ENCODE peak calls at places on chromosome 6, in nine cellular contexts. P is G401, X is pulmonary artery endothelial cell, J is NCI-H774, W is mucosa of descending colon, K is HTR-8/SVneo, H is naive B cell, R is fibroblast of lung, B is AG20443. O is an unnamed sample.

GRCh38 chr6:169978615-169979161 is 227.3 kb downstream of the ERMARD start:
- DNase-seq in K (no peak), H (no peak), X (no peak), P (no peak), R (peak), J (no peak), B (peak), W (no peak), O (no peak)

GRCh38 chr6:117494694-117495318 is 12.3 kb downstream of the DCBLD1 start:
- DNase-seq in B (no peak), R (peak), X (no peak), J (no peak), H (no peak), W (no peak), P (no peak), K (no peak), O (no peak)

GRCh38 chr6:56238352-56238751 is 9.0 kb downstream of the COL21A1 start:
- DNase-seq in R (no peak), K (no peak), P (no peak), B (no peak), J (no peak), W (no peak), X (no peak), H (no peak), O (no peak)

GRCh38 chr6:119256392-119256791 is 93.2 kb downstream of the MAN1A1 start:
- DNase-seq in P (no peak), W (no peak), H (no peak), R (no peak), B (no peak), K (no peak), X (no peak), J (no peak), O (no peak)

GRCh38 chr6:16473908-16474791 is 235.8 kb downstream of the GMPR start:
- DNase-seq in K (no peak), H (no peak), J (no peak), X (no peak), R (no peak), W (no peak), B (no peak), P (no peak), O (no peak)

GRCh38 chr6:106823732-106824351 is 150.7 kb downstream of the CD24 start:
- DNase-seq in J (no peak), P (no peak), X (no peak), H (no peak), R (no peak), K (no peak), B (no peak), W (no peak), O (no peak)

GRCh38 chr6:165566088-165566828 is 96.8 kb downstream of the PDE10A start:
- DNase-seq in X (no peak), B (no peak), P (no peak), W (no peak), R (no peak), J (no peak), K (no peak), H (no peak), O (no peak)

GRCh38 chr6:125989631-125990030 is 3.3 kb downstream of the TRMT11 start:
- DNase-seq in K (no peak), P (no peak), X (no peak), R (no peak), B (no peak), J (no peak), H (no peak), W (no peak), O (no peak)

GRCh38 chr6:36686668-36687513 is 8.4 kb downstream of the CDKN1A start:
- DNase-seq in H (no peak), K (no peak), J (no peak), B (no peak), W (no peak), R (no peak), P (no peak), X (no peak), O (no peak)

GRCh38 chr6:6725120-6725833 is 136.8 kb downstream of the LY86 start:
- DNase-seq in R (no peak), B (no peak), J (no peak), X (no peak), K (no peak), P (no peak), H (no peak), W (peak), O (no peak)

GRCh38 chr6:1596088-1596852 is 13.4 kb upstream of the FOXC1 start:
- DNase-seq in J (peak), X (no peak), W (no peak), B (peak), R (peak), K (peak), P (peak), H (peak), O (peak)

GRCh38 chr6:132865364-132865763 is 51.0 kb downstream of the RPS12 start:
- DNase-seq in R (no peak), K (no peak), B (no peak), P (no peak), X (no peak), J (no peak), H (no peak), W (no peak), O (no peak)

GRCh38 chr6:108673153-108673552 is 112.4 kb downstream of the FOXO3 start:
- DNase-seq in J (no peak), W (no peak), R (no peak), K (no peak), B (no peak), P (no peak), X (no peak), H (no peak), O (no peak)

GRCh38 chr6:41467627-41468404 is 78.4 kb upstream of the FOXP4 start:
- DNase-seq in R (no peak), H (no peak), W (no peak), P (no peak), B (no peak), K (no peak), J (no peak), X (no peak), O (no peak)

GRCh38 chr6:169975286-169975685 is 223.9 kb downstream of the ERMARD start:
- DNase-seq in R (no peak), P (no peak), H (no peak), B (no peak), K (no peak), X (no peak), W (no peak), J (no peak), O (no peak)

GRCh38 chr6:137823826-137824501 is 43.1 kb upstream of the TNFAIP3 start:
- DNase-seq in X (no peak), H (peak), P (no peak), B (peak), J (no peak), K (no peak), R (peak), W (peak), O (peak)

GRCh38 chr6:154384196-154384595 is 27.6 kb upstream of the IPCEF1 start:
- DNase-seq in P (no peak), B (no peak), R (no peak), H (no peak), J (no peak), X (no peak), W (no peak), K (no peak), O (no peak)

GRCh38 chr6:49923826-49924225 is 40.1 kb downstream of the DEFB114 start:
- DNase-seq in R (peak), X (no peak), B (peak), H (no peak), W (no peak), P (no peak), J (no peak), K (no peak), O (peak)

GRCh38 chr6:37019065-37019450 is 13.6 kb downstream of the FGD2 start:
- DNase-seq in H (no peak), K (no peak), X (no peak), B (no peak), R (no peak), W (no peak), J (peak), P (peak), O (peak)

GRCh38 chr6:127053032-127053908 is 65.2 kb upstream of the RSPO3 start:
- DNase-seq in X (no peak), K (no peak), B (peak), J (no peak), P (no peak), H (no peak), W (no peak), R (no peak), O (no peak)

GRCh38 chr6:87993331-87993730 is 54.3 kb upstream of the SPACA1 start:
- DNase-seq in R (no peak), P (peak), K (no peak), B (no peak), J (no peak), X (no peak), W (no peak), H (no peak), O (no peak)

GRCh38 chr6:150354754-150355571 is 13.8 kb upstream of the IYD start:
- DNase-seq in P (no peak), B (no peak), K (no peak), R (no peak), J (no peak), W (no peak), X (no peak), H (no peak), O (no peak)

GRCh38 chr6:51382838-51383237 is 564.2 kb downstream of the TFAP2B start:
- DNase-seq in K (no peak), X (no peak), B (no peak), R (no peak), J (no peak), W (no peak), H (no peak), P (no peak), O (no peak)

GRCh38 chr6:168640738-168641137 is 199.8 kb downstream of the SMOC2 start:
- DNase-seq in J (no peak), W (no peak), B (no peak), P (no peak), H (no peak), K (no peak), X (no peak), R (no peak), O (no peak)

GRCh38 chr6:42103753-42104094 is 38.7 kb downstream of the C6orf132 start:
- DNase-seq in K (no peak), W (no peak), X (no peak), R (no peak), H (peak), J (no peak), B (no peak), P (no peak), O (no peak)

GRCh38 chr6:111061493-111061892 is 25.8 kb upstream of the SLC16A10 start:
- DNase-seq in W (no peak), H (no peak), B (no peak), R (no peak), X (no peak), J (no peak), P (no peak), K (no peak), O (no peak)

GRCh38 chr6:64694356-64694755 is 1012.7 kb downstream of the EYS start:
- DNase-seq in W (no peak), P (no peak), B (no peak), H (no peak), J (no peak), R (no peak), X (no peak), K (no peak), O (no peak)

GRCh38 chr6:56852611-56853010 is 102.3 kb upstream of the BEND6 start:
- DNase-seq in B (no peak), W (no peak), P (no peak), H (no peak), J (no peak), K (no peak), X (no peak), R (no peak), O (no peak)

GRCh38 chr6:156427345-156427744 is 349.8 kb upstream of the ARID1B start:
- DNase-seq in B (peak), W (no peak), J (peak), H (no peak), R (peak), X (no peak), K (peak), P (no peak), O (no peak)

GRCh38 chr6:133463789-133464188 is 222.6 kb downstream of the EYA4 start:
- DNase-seq in P (no peak), K (no peak), B (no peak), H (no peak), R (no peak), J (no peak), W (no peak), X (no peak), O (no peak)

GRCh38 chr6:3624268-3625136 is 127.0 kb downstream of the PXDC1 start:
- DNase-seq in H (no peak), R (no peak), B (no peak), W (no peak), K (no peak), J (no peak), X (no peak), P (no peak), O (no peak)

GRCh38 chr6:24127316-24127715 is 1.3 kb downstream of the NRSN1 start:
- DNase-seq in B (no peak), R (no peak), K (no peak), P (no peak), X (no peak), J (no peak), H (no peak), W (no peak), O (no peak)

GRCh38 chr6:9537381-9537780 is 877.5 kb downstream of the TFAP2A start:
- DNase-seq in H (no peak), W (no peak), B (peak), J (no peak), P (no peak), R (no peak), X (peak), K (peak), O (no peak)

GRCh38 chr6:99350573-99350972 is 1.1 kb upstream of the FAXC start:
- DNase-seq in B (no peak), R (no peak), W (no peak), J (peak), H (no peak), X (no peak), P (peak), K (no peak), O (peak)

GRCh38 chr6:158799051-158799792 is 19.9 kb downstream of the EZR start:
- DNase-seq in X (no peak), K (peak), B (no peak), H (no peak), J (peak), W (no peak), P (peak), R (peak), O (peak)

GRCh38 chr6:116447496-116448011 is 13.6 kb upstream of the CALHM6 start:
- DNase-seq in W (no peak), R (peak), X (no peak), J (no peak), H (no peak), B (peak), P (no peak), K (peak), O (no peak)

GRCh38 chr6:37514377-37514776 is 14.7 kb upstream of the CCDC167 start:
- DNase-seq in K (no peak), W (no peak), J (no peak), P (no peak), R (peak), X (no peak), B (no peak), H (no peak), O (no peak)

O was measured in COR-L47.